ENCODE peak calls at places on chromosome 13, in six cellular contexts. Z is neuronal stem cell, K is IMR-90, T is H1, F is mesendoderm, B is H9. C is an unnamed sample. For H3K4me1, the result is how much of the 10 kb centered on the place peaks cover.

GRCh38 chr13:112968910-112969691 is at the start of gene MCF2L:
- DNase-seq in Z (peak), K (peak), T (no peak), F (peak), B (peak), C (peak)

GRCh38 chr13:113083402-113084061 is 22.1 kb upstream of the F7 start:
- DNase-seq in Z (no peak), K (peak), T (no peak), F (no peak), B (no peak), C (no peak)

GRCh38 chr13:41693434-41693833 is 236.1 kb downstream of the RGCC start:
- DNase-seq in Z (no peak), K (no peak), T (no peak), F (no peak), B (no peak), C (no peak)

GRCh38 chr13:51243832-51244231 is 21.6 kb downstream of the FAM124A start:
- DNase-seq in Z (no peak), K (no peak), T (peak), F (peak), B (peak), C (no peak)

GRCh38 chr13:41463823-41464602 is 6.7 kb downstream of the RGCC start:
- DNase-seq in Z (no peak), K (no peak), T (no peak), F (no peak), B (no peak), C (no peak)

GRCh38 chr13:37144661-37145060 is 39.2 kb upstream of the CSNK1A1L start:
- DNase-seq in Z (no peak), K (peak), T (no peak), F (no peak), B (no peak), C (no peak)

GRCh38 chr13:46062190-46062589 is 9.6 kb upstream of the ZC3H13 start:
- DNase-seq in Z (no peak), K (peak), T (no peak), F (no peak), B (no peak), C (peak)

GRCh38 chr13:113034451-113035208 is 65.6 kb downstream of the MCF2L start:
- DNase-seq in Z (peak), K (peak), T (no peak), F (peak), B (peak), C (peak)

GRCh38 chr13:109868583-109869311 is 82.4 kb upstream of the IRS2 start:
- DNase-seq in Z (no peak), K (peak), T (no peak), F (no peak), B (no peak), C (peak)

GRCh38 chr13:86881390-86881789 is 789.8 kb upstream of the SLITRK5 start:
- DNase-seq in Z (no peak), K (no peak), T (peak), F (peak), B (no peak), C (no peak)

GRCh38 chr13:37418490-37418889 is 180.1 kb downstream of the POSTN start:
- DNase-seq in Z (no peak), K (peak), T (no peak), F (no peak), B (no peak), C (peak)

GRCh38 chr13:38350114-38350617 is 515 bp downstream of the UFM1 start:
- DNase-seq in Z (no peak), K (peak), T (no peak), F (peak), B (no peak), C (no peak)

GRCh38 chr13:105255472-105255871 is 1280.0 kb downstream of the EFNB2 start:
- DNase-seq in Z (no peak), K (no peak), T (no peak), F (no peak), B (no peak), C (no peak)

GRCh38 chr13:79281335-79281734 is 124.7 kb downstream of the RBM26 start:
- DNase-seq in Z (peak), K (no peak), T (peak), F (peak), B (peak), C (no peak)

GRCh38 chr13:80529734-80530133 is 188.8 kb upstream of the SPRY2 start:
- DNase-seq in Z (no peak), K (no peak), T (no peak), F (no peak), B (no peak), C (no peak)

GRCh38 chr13:96091164-96091931 is 1.4 kb downstream of the HS6ST3 start:
- DNase-seq in Z (peak), K (no peak), T (no peak), F (peak), B (peak), C (no peak)

GRCh38 chr13:50015750-50016149 is 506 bp downstream of the KCNRG start:
- DNase-seq in Z (no peak), K (no peak), T (no peak), F (peak), B (no peak), C (no peak)

GRCh38 chr13:48223016-48223385 is 10.0 kb upstream of the ITM2B start:
- DNase-seq in Z (no peak), K (no peak), T (no peak), F (no peak), B (no peak), C (peak)

DNA sequence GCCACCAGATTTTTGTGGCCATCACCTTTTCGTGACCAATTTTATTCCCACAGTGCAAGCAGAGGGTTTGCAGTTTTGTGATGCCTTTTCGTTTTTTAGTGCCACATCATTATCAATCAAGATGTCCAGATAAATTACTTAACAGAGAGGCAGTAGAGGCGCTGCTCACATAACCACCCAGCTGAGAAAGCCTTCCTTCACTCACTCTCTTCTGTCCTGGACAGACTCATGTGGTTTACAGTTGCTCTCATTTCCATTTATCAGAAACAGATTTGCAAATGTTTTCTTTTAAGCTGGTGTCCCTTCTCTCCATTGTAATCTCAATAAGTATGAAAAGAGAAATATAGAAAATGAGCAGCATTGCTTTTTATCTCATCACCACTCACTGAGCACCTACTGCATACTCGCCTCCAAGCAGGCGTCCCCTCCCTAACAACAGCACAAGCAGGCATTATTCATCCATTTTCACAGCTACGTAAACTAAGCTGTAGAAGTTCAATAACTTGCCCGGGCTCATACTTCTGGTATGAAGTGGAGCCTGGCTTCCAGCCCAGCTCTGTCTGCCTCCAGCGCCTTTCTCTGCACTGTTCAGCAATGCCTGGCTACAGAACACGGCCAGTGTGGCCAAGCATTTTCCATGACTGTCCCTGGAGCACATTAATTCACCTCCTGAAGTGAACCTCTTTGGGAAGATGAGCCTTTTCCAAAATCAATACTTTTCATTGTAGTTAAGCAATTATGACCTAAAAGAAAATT is 34.6 kb upstream of the KATNAL1 start:
- DNase-seq in Z (no peak), K (peak), T (no peak), F (no peak), B (no peak), C (peak)
- H3K27ac ChIP-seq in Z (no peak), K (peak), T (no peak), F (no peak), B (no peak), C (peak)

GRCh38 chr13:31022491-31022890 is 90.0 kb downstream of the TEX26 start:
- DNase-seq in Z (no peak), K (no peak), T (no peak), F (no peak), B (no peak), C (no peak)

GRCh38 chr13:31015207-31015606 is 82.8 kb downstream of the TEX26 start:
- DNase-seq in Z (no peak), K (peak), T (no peak), F (no peak), B (no peak), C (peak)

GRCh38 chr13:31016342-31017325 is 84.2 kb downstream of the TEX26 start:
- DNase-seq in Z (no peak), K (no peak), T (no peak), F (no peak), B (no peak), C (no peak)

GRCh38 chr13:31020996-31021395 is 88.5 kb downstream of the TEX26 start:
- DNase-seq in Z (no peak), K (no peak), T (no peak), F (peak), B (no peak), C (no peak)

GRCh38 chr13:31018511-31018910 is 86.1 kb downstream of the TEX26 start:
- DNase-seq in Z (no peak), K (no peak), T (no peak), F (no peak), B (no peak), C (no peak)
- H3K23ac ChIP-seq in Z (peak), K (no peak), T (no peak), F (no peak), B (no peak), C (no peak)

DNA sequence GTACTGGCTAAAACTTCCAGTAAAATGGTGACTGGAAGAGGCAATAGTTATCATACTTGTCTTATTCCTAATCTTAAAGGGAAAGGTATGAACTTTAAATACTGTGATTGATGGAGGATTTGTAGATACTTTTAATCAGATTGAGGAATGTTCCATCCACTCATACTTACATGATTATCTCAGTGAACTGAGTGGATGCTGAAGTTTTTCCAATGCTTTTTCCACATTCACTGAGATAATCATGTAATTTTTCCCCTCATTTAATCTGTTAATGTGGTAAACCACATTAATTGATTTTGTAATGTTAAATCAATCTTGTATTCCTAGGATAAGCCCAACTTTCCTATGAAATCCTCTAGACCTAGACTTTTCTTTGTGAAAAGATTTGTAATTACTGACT is 17.2 kb upstream of the SCEL start:
- DNase-seq in Z (no peak), K (no peak), T (no peak), F (no peak), B (no peak), C (no peak)
- H3K4me1 ChIP-seq in Z (under half), K (under half), T (under half), F (under half), B (under half), C (under half)

DNA sequence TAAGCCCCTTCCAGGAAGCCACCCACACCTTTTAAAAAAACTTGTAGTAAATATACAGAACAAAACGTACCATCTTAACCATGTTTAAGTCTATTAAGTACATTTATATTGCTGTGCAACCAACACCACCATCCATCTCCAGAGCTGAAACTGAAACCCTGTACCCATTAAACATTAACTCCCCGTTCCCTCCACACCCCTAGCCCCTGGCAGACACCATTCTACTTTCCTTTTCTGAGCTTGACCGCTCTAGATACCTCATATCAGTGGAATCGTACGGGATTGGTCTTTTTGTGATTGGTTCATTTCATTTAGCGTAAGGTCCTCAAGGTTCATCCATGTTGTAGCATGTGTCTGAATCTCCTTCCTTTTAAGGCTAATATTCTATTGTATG is 13.0 kb upstream of the SPATA13 start:
- DNase-seq in Z (no peak), K (no peak), T (no peak), F (no peak), B (no peak), C (no peak)
- H3K27ac ChIP-seq in Z (no peak), K (no peak), T (no peak), F (no peak), B (no peak), C (no peak)

GRCh38 chr13:20362642-20363041 is 130.5 kb upstream of the GJB6 start:
- DNase-seq in Z (no peak), K (no peak), T (no peak), F (no peak), B (no peak), C (no peak)
- H3K23ac ChIP-seq in Z (peak), K (no peak), T (no peak), F (no peak), B (no peak), C (no peak)